ENCODE peak calls at places on chromosomes 11 and 22, in ten cellular contexts. One of them, this sample, is unnamed.

GRCh38 chr22:24957043-24957442 is 4.5 kb downstream of the KIAA1671 start:
- DNase-seq in skeletal muscle cell: no peak
- DNase-seq in Calu3: no peak
- DNase-seq in activated gamma-delta T cell: no peak
- DNase-seq in dermis blood vessel endothelial cell: no peak
- DNase-seq in NCI-H748 treated with DMSO at 0.1 percent for 48 hours: no peak
- DNase-seq in fibroblast of lung: no peak
- DNase-seq in brain pericyte: no peak
- DNase-seq in fibroblast of the conjunctiva: no peak
- DNase-seq in stimulated activated CD4-positive, alpha-beta T cell treated with anti-CD3 and anti-CD28 coated beads, Interleukin-2, amount 100 ng/mL, for 48 hours: no peak
- DNase-seq in this sample: no peak

GRCh38 chr11:114152785-114153184 is 93.3 kb downstream of the ZBTB16 start:
- DNase-seq in Calu3: no peak
- DNase-seq in fibroblast of lung: no peak
- DNase-seq in brain pericyte: no peak
- DNase-seq in activated gamma-delta T cell: no peak
- DNase-seq in fibroblast of the conjunctiva: no peak
- DNase-seq in skeletal muscle cell: no peak
- DNase-seq in dermis blood vessel endothelial cell: no peak
- DNase-seq in NCI-H748 treated with DMSO at 0.1 percent for 48 hours: no peak
- DNase-seq in stimulated activated CD4-positive, alpha-beta T cell treated with anti-CD3 and anti-CD28 coated beads, Interleukin-2, amount 100 ng/mL, for 48 hours: no peak
- DNase-seq in this sample: no peak

GRCh38 chr11:111105566-111105965 is 140.0 kb upstream of the POU2AF2 start:
- DNase-seq in dermis blood vessel endothelial cell: no peak
- DNase-seq in fibroblast of the conjunctiva: no peak
- DNase-seq in brain pericyte: no peak
- DNase-seq in Calu3: no peak
- DNase-seq in skeletal muscle cell: peak
- DNase-seq in fibroblast of lung: no peak
- DNase-seq in NCI-H748 treated with DMSO at 0.1 percent for 48 hours: no peak
- DNase-seq in stimulated activated CD4-positive, alpha-beta T cell treated with anti-CD3 and anti-CD28 coated beads, Interleukin-2, amount 100 ng/mL, for 48 hours: no peak
- DNase-seq in activated gamma-delta T cell: no peak
- DNase-seq in this sample: no peak

GRCh38 chr11:116502641-116503061 is 270.1 kb downstream of the BUD13 start:
- DNase-seq in Calu3: no peak
- DNase-seq in fibroblast of lung: no peak
- DNase-seq in brain pericyte: no peak
- DNase-seq in stimulated activated CD4-positive, alpha-beta T cell treated with anti-CD3 and anti-CD28 coated beads, Interleukin-2, amount 100 ng/mL, for 48 hours: no peak
- DNase-seq in skeletal muscle cell: no peak
- DNase-seq in NCI-H748 treated with DMSO at 0.1 percent for 48 hours: no peak
- DNase-seq in dermis blood vessel endothelial cell: no peak
- DNase-seq in activated gamma-delta T cell: no peak
- DNase-seq in fibroblast of the conjunctiva: no peak
- DNase-seq in this sample: no peak

GRCh38 chr11:30879322-30880020 is 293.3 kb upstream of the MPPED2 start:
- DNase-seq in skeletal muscle cell: no peak
- DNase-seq in fibroblast of lung: peak
- DNase-seq in NCI-H748 treated with DMSO at 0.1 percent for 48 hours: peak
- DNase-seq in dermis blood vessel endothelial cell: peak
- DNase-seq in stimulated activated CD4-positive, alpha-beta T cell treated with anti-CD3 and anti-CD28 coated beads, Interleukin-2, amount 100 ng/mL, for 48 hours: no peak
- DNase-seq in Calu3: no peak
- DNase-seq in activated gamma-delta T cell: no peak
- DNase-seq in brain pericyte: no peak
- DNase-seq in fibroblast of the conjunctiva: no peak
- DNase-seq in this sample: no peak

GRCh38 chr11:7353100-7353499 is 101.4 kb downstream of the SYT9 start:
- DNase-seq in Calu3: peak
- DNase-seq in NCI-H748 treated with DMSO at 0.1 percent for 48 hours: no peak
- DNase-seq in skeletal muscle cell: no peak
- DNase-seq in activated gamma-delta T cell: no peak
- DNase-seq in fibroblast of lung: no peak
- DNase-seq in brain pericyte: no peak
- DNase-seq in dermis blood vessel endothelial cell: peak
- DNase-seq in stimulated activated CD4-positive, alpha-beta T cell treated with anti-CD3 and anti-CD28 coated beads, Interleukin-2, amount 100 ng/mL, for 48 hours: peak
- DNase-seq in fibroblast of the conjunctiva: peak
- DNase-seq in this sample: no peak

GRCh38 chr11:124746621-124747243 is 5.3 kb downstream of the VSIG2 start:
- DNase-seq in fibroblast of the conjunctiva: peak
- DNase-seq in skeletal muscle cell: no peak
- DNase-seq in activated gamma-delta T cell: peak
- DNase-seq in Calu3: peak
- DNase-seq in stimulated activated CD4-positive, alpha-beta T cell treated with anti-CD3 and anti-CD28 coated beads, Interleukin-2, amount 100 ng/mL, for 48 hours: peak
- DNase-seq in dermis blood vessel endothelial cell: peak
- DNase-seq in fibroblast of lung: peak
- DNase-seq in NCI-H748 treated with DMSO at 0.1 percent for 48 hours: peak
- DNase-seq in brain pericyte: no peak
- DNase-seq in this sample: peak

GRCh38 chr11:117906710-117907109 is 22.5 kb downstream of the TMPRSS13 start:
- DNase-seq in brain pericyte: no peak
- DNase-seq in fibroblast of the conjunctiva: no peak
- DNase-seq in dermis blood vessel endothelial cell: no peak
- DNase-seq in Calu3: no peak
- DNase-seq in stimulated activated CD4-positive, alpha-beta T cell treated with anti-CD3 and anti-CD28 coated beads, Interleukin-2, amount 100 ng/mL, for 48 hours: no peak
- DNase-seq in NCI-H748 treated with DMSO at 0.1 percent for 48 hours: no peak
- DNase-seq in skeletal muscle cell: no peak
- DNase-seq in fibroblast of lung: no peak
- DNase-seq in activated gamma-delta T cell: no peak
- DNase-seq in this sample: no peak

GRCh38 chr11:75453916-75454655 is 21.1 kb upstream of the KLHL35 start:
- DNase-seq in fibroblast of the conjunctiva: no peak
- DNase-seq in NCI-H748 treated with DMSO at 0.1 percent for 48 hours: no peak
- DNase-seq in stimulated activated CD4-positive, alpha-beta T cell treated with anti-CD3 and anti-CD28 coated beads, Interleukin-2, amount 100 ng/mL, for 48 hours: no peak
- DNase-seq in activated gamma-delta T cell: no peak
- DNase-seq in skeletal muscle cell: no peak
- DNase-seq in Calu3: no peak
- DNase-seq in brain pericyte: no peak
- DNase-seq in fibroblast of lung: peak
- DNase-seq in dermis blood vessel endothelial cell: no peak
- DNase-seq in this sample: no peak

GRCh38 chr11:94849836-94850235 is 81.7 kb downstream of the AMOTL1 start:
- DNase-seq in NCI-H748 treated with DMSO at 0.1 percent for 48 hours: no peak
- DNase-seq in fibroblast of lung: no peak
- DNase-seq in fibroblast of the conjunctiva: no peak
- DNase-seq in skeletal muscle cell: no peak
- DNase-seq in activated gamma-delta T cell: no peak
- DNase-seq in dermis blood vessel endothelial cell: no peak
- DNase-seq in Calu3: no peak
- DNase-seq in brain pericyte: no peak
- DNase-seq in stimulated activated CD4-positive, alpha-beta T cell treated with anti-CD3 and anti-CD28 coated beads, Interleukin-2, amount 100 ng/mL, for 48 hours: no peak
- DNase-seq in this sample: no peak

GRCh38 chr11:61158691-61159381 is 2.4 kb downstream of the VPS37C start:
- DNase-seq in stimulated activated CD4-positive, alpha-beta T cell treated with anti-CD3 and anti-CD28 coated beads, Interleukin-2, amount 100 ng/mL, for 48 hours: no peak
- DNase-seq in skeletal muscle cell: peak
- DNase-seq in NCI-H748 treated with DMSO at 0.1 percent for 48 hours: no peak
- DNase-seq in fibroblast of the conjunctiva: peak
- DNase-seq in Calu3: peak
- DNase-seq in fibroblast of lung: peak
- DNase-seq in dermis blood vessel endothelial cell: peak
- DNase-seq in brain pericyte: no peak
- DNase-seq in activated gamma-delta T cell: no peak
- DNase-seq in this sample: no peak

GRCh38 chr11:111344032-111344431 is 35.0 kb downstream of the POU2AF1 start:
- DNase-seq in brain pericyte: no peak
- DNase-seq in Calu3: no peak
- DNase-seq in fibroblast of the conjunctiva: peak
- DNase-seq in stimulated activated CD4-positive, alpha-beta T cell treated with anti-CD3 and anti-CD28 coated beads, Interleukin-2, amount 100 ng/mL, for 48 hours: no peak
- DNase-seq in activated gamma-delta T cell: no peak
- DNase-seq in NCI-H748 treated with DMSO at 0.1 percent for 48 hours: no peak
- DNase-seq in dermis blood vessel endothelial cell: no peak
- DNase-seq in skeletal muscle cell: peak
- DNase-seq in fibroblast of lung: peak
- DNase-seq in this sample: no peak

GRCh38 chr11:102226702-102227101 is 90.6 kb upstream of the BIRC3 start:
- DNase-seq in NCI-H748 treated with DMSO at 0.1 percent for 48 hours: no peak
- DNase-seq in fibroblast of lung: peak
- DNase-seq in dermis blood vessel endothelial cell: peak
- DNase-seq in activated gamma-delta T cell: no peak
- DNase-seq in fibroblast of the conjunctiva: no peak
- DNase-seq in Calu3: peak
- DNase-seq in skeletal muscle cell: no peak
- DNase-seq in brain pericyte: no peak
- DNase-seq in stimulated activated CD4-positive, alpha-beta T cell treated with anti-CD3 and anti-CD28 coated beads, Interleukin-2, amount 100 ng/mL, for 48 hours: no peak
- DNase-seq in this sample: no peak

GRCh38 chr11:67056640-67057409 is at the start of gene RHOD:
- DNase-seq in Calu3: peak
- DNase-seq in fibroblast of the conjunctiva: no peak
- DNase-seq in dermis blood vessel endothelial cell: peak
- DNase-seq in activated gamma-delta T cell: no peak
- DNase-seq in brain pericyte: no peak
- DNase-seq in fibroblast of lung: no peak
- DNase-seq in stimulated activated CD4-positive, alpha-beta T cell treated with anti-CD3 and anti-CD28 coated beads, Interleukin-2, amount 100 ng/mL, for 48 hours: peak
- DNase-seq in skeletal muscle cell: no peak
- DNase-seq in NCI-H748 treated with DMSO at 0.1 percent for 48 hours: no peak
- DNase-seq in this sample: no peak

GRCh38 chr11:2924821-2925675 is 4.2 kb downstream of the PHLDA2 start:
- DNase-seq in stimulated activated CD4-positive, alpha-beta T cell treated with anti-CD3 and anti-CD28 coated beads, Interleukin-2, amount 100 ng/mL, for 48 hours: no peak
- DNase-seq in fibroblast of lung: no peak
- DNase-seq in brain pericyte: no peak
- DNase-seq in dermis blood vessel endothelial cell: no peak
- DNase-seq in Calu3: no peak
- DNase-seq in fibroblast of the conjunctiva: no peak
- DNase-seq in activated gamma-delta T cell: no peak
- DNase-seq in NCI-H748 treated with DMSO at 0.1 percent for 48 hours: no peak
- DNase-seq in skeletal muscle cell: no peak
- DNase-seq in this sample: no peak

GRCh38 chr11:13119361-13119760 is 110.2 kb downstream of the RASSF10 start:
- DNase-seq in fibroblast of the conjunctiva: no peak
- DNase-seq in dermis blood vessel endothelial cell: no peak
- DNase-seq in stimulated activated CD4-positive, alpha-beta T cell treated with anti-CD3 and anti-CD28 coated beads, Interleukin-2, amount 100 ng/mL, for 48 hours: no peak
- DNase-seq in fibroblast of lung: no peak
- DNase-seq in skeletal muscle cell: no peak
- DNase-seq in Calu3: no peak
- DNase-seq in NCI-H748 treated with DMSO at 0.1 percent for 48 hours: no peak
- DNase-seq in activated gamma-delta T cell: no peak
- DNase-seq in brain pericyte: no peak
- DNase-seq in this sample: no peak

GRCh38 chr11:126433989-126434949 is 78.8 kb downstream of the ST3GAL4 start:
- DNase-seq in brain pericyte: no peak
- DNase-seq in fibroblast of lung: no peak
- DNase-seq in NCI-H748 treated with DMSO at 0.1 percent for 48 hours: no peak
- DNase-seq in fibroblast of the conjunctiva: no peak
- DNase-seq in Calu3: no peak
- DNase-seq in activated gamma-delta T cell: no peak
- DNase-seq in dermis blood vessel endothelial cell: no peak
- DNase-seq in skeletal muscle cell: no peak
- DNase-seq in stimulated activated CD4-positive, alpha-beta T cell treated with anti-CD3 and anti-CD28 coated beads, Interleukin-2, amount 100 ng/mL, for 48 hours: no peak
- DNase-seq in this sample: no peak

GRCh38 chr11:34631737-34632104 is 10.8 kb downstream of the EHF start:
- DNase-seq in dermis blood vessel endothelial cell: no peak
- DNase-seq in skeletal muscle cell: no peak
- DNase-seq in stimulated activated CD4-positive, alpha-beta T cell treated with anti-CD3 and anti-CD28 coated beads, Interleukin-2, amount 100 ng/mL, for 48 hours: no peak
- DNase-seq in NCI-H748 treated with DMSO at 0.1 percent for 48 hours: peak
- DNase-seq in fibroblast of the conjunctiva: no peak
- DNase-seq in activated gamma-delta T cell: no peak
- DNase-seq in Calu3: peak
- DNase-seq in brain pericyte: no peak
- DNase-seq in fibroblast of lung: no peak
- DNase-seq in this sample: no peak

GRCh38 chr11:120601566-120601965 is 90.0 kb downstream of the GRIK4 start:
- DNase-seq in skeletal muscle cell: peak
- DNase-seq in NCI-H748 treated with DMSO at 0.1 percent for 48 hours: no peak
- DNase-seq in fibroblast of lung: peak
- DNase-seq in Calu3: no peak
- DNase-seq in activated gamma-delta T cell: no peak
- DNase-seq in dermis blood vessel endothelial cell: no peak
- DNase-seq in brain pericyte: peak
- DNase-seq in stimulated activated CD4-positive, alpha-beta T cell treated with anti-CD3 and anti-CD28 coated beads, Interleukin-2, amount 100 ng/mL, for 48 hours: no peak
- DNase-seq in fibroblast of the conjunctiva: no peak
- DNase-seq in this sample: no peak

GRCh38 chr11:65429724-65430405 is 7.3 kb downstream of the NEAT1 start:
- DNase-seq in Calu3: peak
- DNase-seq in fibroblast of lung: peak
- DNase-seq in NCI-H748 treated with DMSO at 0.1 percent for 48 hours: no peak
- DNase-seq in fibroblast of the conjunctiva: no peak
- DNase-seq in skeletal muscle cell: no peak
- DNase-seq in stimulated activated CD4-positive, alpha-beta T cell treated with anti-CD3 and anti-CD28 coated beads, Interleukin-2, amount 100 ng/mL, for 48 hours: no peak
- DNase-seq in brain pericyte: no peak
- DNase-seq in dermis blood vessel endothelial cell: peak
- DNase-seq in activated gamma-delta T cell: no peak
- DNase-seq in this sample: no peak

GRCh38 chr11:57680552-57680874 is 12.6 kb downstream of the ZDHHC5 start:
- DNase-seq in Calu3: peak
- DNase-seq in fibroblast of the conjunctiva: no peak
- DNase-seq in activated gamma-delta T cell: no peak
- DNase-seq in NCI-H748 treated with DMSO at 0.1 percent for 48 hours: no peak
- DNase-seq in skeletal muscle cell: no peak
- DNase-seq in stimulated activated CD4-positive, alpha-beta T cell treated with anti-CD3 and anti-CD28 coated beads, Interleukin-2, amount 100 ng/mL, for 48 hours: no peak
- DNase-seq in brain pericyte: no peak
- DNase-seq in dermis blood vessel endothelial cell: peak
- DNase-seq in fibroblast of lung: no peak
- DNase-seq in this sample: no peak

GRCh38 chr22:20111045-20111688 is 4.7 kb upstream of the RANBP1 start:
- DNase-seq in dermis blood vessel endothelial cell: peak
- DNase-seq in fibroblast of lung: peak
- DNase-seq in fibroblast of the conjunctiva: no peak
- DNase-seq in activated gamma-delta T cell: no peak
- DNase-seq in skeletal muscle cell: no peak
- DNase-seq in NCI-H748 treated with DMSO at 0.1 percent for 48 hours: no peak
- DNase-seq in brain pericyte: no peak
- DNase-seq in stimulated activated CD4-positive, alpha-beta T cell treated with anti-CD3 and anti-CD28 coated beads, Interleukin-2, amount 100 ng/mL, for 48 hours: no peak
- DNase-seq in Calu3: no peak
- DNase-seq in this sample: peak

GRCh38 chr11:72668645-72669347 is 5.4 kb downstream of the PDE2A start:
- DNase-seq in fibroblast of lung: no peak
- DNase-seq in Calu3: no peak
- DNase-seq in dermis blood vessel endothelial cell: no peak
- DNase-seq in brain pericyte: no peak
- DNase-seq in stimulated activated CD4-positive, alpha-beta T cell treated with anti-CD3 and anti-CD28 coated beads, Interleukin-2, amount 100 ng/mL, for 48 hours: peak
- DNase-seq in skeletal muscle cell: no peak
- DNase-seq in NCI-H748 treated with DMSO at 0.1 percent for 48 hours: no peak
- DNase-seq in fibroblast of the conjunctiva: no peak
- DNase-seq in activated gamma-delta T cell: no peak
- DNase-seq in this sample: no peak

GRCh38 chr11:71476926-71477636 is 24.1 kb downstream of the NADSYN1 start:
- DNase-seq in dermis blood vessel endothelial cell: no peak
- DNase-seq in skeletal muscle cell: no peak
- DNase-seq in fibroblast of lung: no peak
- DNase-seq in stimulated activated CD4-positive, alpha-beta T cell treated with anti-CD3 and anti-CD28 coated beads, Interleukin-2, amount 100 ng/mL, for 48 hours: no peak
- DNase-seq in fibroblast of the conjunctiva: no peak
- DNase-seq in activated gamma-delta T cell: no peak
- DNase-seq in Calu3: no peak
- DNase-seq in NCI-H748 treated with DMSO at 0.1 percent for 48 hours: no peak
- DNase-seq in brain pericyte: no peak
- DNase-seq in this sample: no peak

GRCh38 chr11:32056445-32056844 is 34.4 kb upstream of the RCN1 start:
- DNase-seq in stimulated activated CD4-positive, alpha-beta T cell treated with anti-CD3 and anti-CD28 coated beads, Interleukin-2, amount 100 ng/mL, for 48 hours: no peak
- DNase-seq in fibroblast of the conjunctiva: no peak
- DNase-seq in brain pericyte: no peak
- DNase-seq in skeletal muscle cell: no peak
- DNase-seq in Calu3: no peak
- DNase-seq in activated gamma-delta T cell: no peak
- DNase-seq in fibroblast of lung: peak
- DNase-seq in NCI-H748 treated with DMSO at 0.1 percent for 48 hours: no peak
- DNase-seq in dermis blood vessel endothelial cell: no peak
- DNase-seq in this sample: no peak

GRCh38 chr11:19868871-19869270 is 156.2 kb downstream of the NAV2 start:
- DNase-seq in fibroblast of lung: no peak
- DNase-seq in brain pericyte: no peak
- DNase-seq in activated gamma-delta T cell: no peak
- DNase-seq in skeletal muscle cell: no peak
- DNase-seq in NCI-H748 treated with DMSO at 0.1 percent for 48 hours: no peak
- DNase-seq in stimulated activated CD4-positive, alpha-beta T cell treated with anti-CD3 and anti-CD28 coated beads, Interleukin-2, amount 100 ng/mL, for 48 hours: no peak
- DNase-seq in dermis blood vessel endothelial cell: peak
- DNase-seq in Calu3: no peak
- DNase-seq in fibroblast of the conjunctiva: no peak
- DNase-seq in this sample: no peak

GRCh38 chr11:47254381-47254780 is 3.4 kb upstream of the NR1H3 start:
- DNase-seq in Calu3: no peak
- DNase-seq in dermis blood vessel endothelial cell: peak
- DNase-seq in skeletal muscle cell: no peak
- DNase-seq in fibroblast of lung: peak
- DNase-seq in fibroblast of the conjunctiva: no peak
- DNase-seq in stimulated activated CD4-positive, alpha-beta T cell treated with anti-CD3 and anti-CD28 coated beads, Interleukin-2, amount 100 ng/mL, for 48 hours: no peak
- DNase-seq in NCI-H748 treated with DMSO at 0.1 percent for 48 hours: no peak
- DNase-seq in brain pericyte: no peak
- DNase-seq in activated gamma-delta T cell: no peak
- DNase-seq in this sample: no peak

GRCh38 chr22:20080445-20080775 is 369 bp downstream of the DGCR8 start:
- DNase-seq in skeletal muscle cell: no peak
- DNase-seq in NCI-H748 treated with DMSO at 0.1 percent for 48 hours: no peak
- DNase-seq in dermis blood vessel endothelial cell: peak
- DNase-seq in fibroblast of lung: peak
- DNase-seq in brain pericyte: no peak
- DNase-seq in fibroblast of the conjunctiva: no peak
- DNase-seq in stimulated activated CD4-positive, alpha-beta T cell treated with anti-CD3 and anti-CD28 coated beads, Interleukin-2, amount 100 ng/mL, for 48 hours: peak
- DNase-seq in activated gamma-delta T cell: peak
- DNase-seq in Calu3: peak
- DNase-seq in this sample: peak